ENCODE peak calls at places on chromosomes 1 and 21, in five cellular contexts. T, X, J, H and Y are unnamed samples.

GRCh38 chr1:47448462-47449233 is 10.8 kb downstream of the FOXD2 start:
- DNase-seq in X (no peak), T (no peak), H (no peak), J (no peak), Y (no peak)

GRCh38 chr1:67750690-67751052 is 65.7 kb downstream of the GADD45A start:
- DNase-seq in J (no peak), H (no peak), T (no peak), X (no peak), Y (no peak)

GRCh38 chr1:234525156-234525774 is 46.3 kb upstream of the TARBP1 start:
- DNase-seq in X (no peak), J (no peak), H (no peak), T (no peak), Y (no peak)

GRCh38 chr21:14875704-14876364 is 189.0 kb downstream of the NRIP1 start:
- DNase-seq in X (no peak), T (no peak), J (no peak), H (no peak), Y (no peak)

GRCh38 chr1:173482683-173483082 is 5.5 kb downstream of the PRDX6 start:
- DNase-seq in X (no peak), T (no peak), J (no peak), H (no peak), Y (no peak)

GRCh38 chr1:93979718-93980319 is 70.6 kb upstream of the GCLM start:
- DNase-seq in H (peak; percentile 54), J (peak; percentile 85), T (peak; percentile 25), X (no peak), Y (peak; percentile 65)

GRCh38 chr1:145918992-145919939 is 749 bp upstream of the PEX11B start:
- DNase-seq in X (peak; percentile 29), J (peak; percentile 81), H (peak; percentile 72), T (peak; percentile 83), Y (peak; percentile 76)

GRCh38 chr1:116571215-116571919 is 541 bp upstream of the CD58 start:
- DNase-seq in J (no peak), H (no peak), T (no peak), X (no peak), Y (no peak)

GRCh38 chr1:197170538-197170937 is 24.1 kb upstream of the ASPM start:
- DNase-seq in J (no peak), H (no peak), T (no peak), X (no peak), Y (no peak)

GRCh38 chr21:33541756-33542639 is at the start of gene GART:
- DNase-seq in T (peak; percentile 81), X (peak; percentile 42), J (peak; percentile 81), H (peak; percentile 88), Y (peak; percentile 88)

GRCh38 chr1:235659186-235659771 is 9.7 kb upstream of the GNG4 start:
- DNase-seq in H (no peak), J (no peak), T (no peak), X (no peak), Y (no peak)

GRCh38 chr1:8116892-8117262 is 90.8 kb upstream of the ERRFI1 start:
- DNase-seq in J (peak; percentile 56), H (peak; percentile 39), X (no peak), T (peak; percentile 54), Y (peak; percentile 75)

GRCh38 chr1:75461808-75462325 is 149.0 kb downstream of the SLC44A5 start:
- DNase-seq in T (no peak), J (no peak), H (no peak), X (no peak), Y (no peak)

GRCh38 chr1:86507935-86508582 is 38.8 kb upstream of the CLCA4 start:
- DNase-seq in T (peak; percentile 23), X (peak; percentile 19), J (no peak), H (no peak), Y (peak; percentile 34)

GRCh38 chr1:172383541-172383940 is 36.9 kb upstream of the C1orf105 start:
- DNase-seq in H (no peak), J (no peak), T (no peak), X (no peak), Y (no peak)

GRCh38 chr1:47229031-47229831 is 2.8 kb downstream of the TAL1 start:
- DNase-seq in H (no peak), X (no peak), J (no peak), T (no peak), Y (no peak)

GRCh38 chr1:204384636-204385354 is 25.1 kb upstream of the PLEKHA6 start:
- DNase-seq in J (peak; percentile 53), X (no peak), H (no peak), T (peak; percentile 82), Y (peak; percentile 34)

GRCh38 chr1:221865808-221866207 is 123.9 kb upstream of the DUSP10 start:
- DNase-seq in T (no peak), J (no peak), H (no peak), X (no peak), Y (no peak)

GRCh38 chr1:78168306-78168705 is 122.5 kb downstream of the GIPC2 start:
- DNase-seq in T (no peak), J (no peak), H (no peak), X (no peak), Y (no peak)

GRCh38 chr1:2087766-2088165 is 37.6 kb downstream of the PRKCZ start:
- DNase-seq in J (no peak), H (no peak), X (no peak), T (no peak), Y (no peak)

GRCh38 chr1:199784127-199784526 is 243.4 kb upstream of the NR5A2 start:
- DNase-seq in X (no peak), T (no peak), H (no peak), J (no peak), Y (no peak)

GRCh38 chr1:227766015-227766634 is 30.9 kb downstream of the SNAP47 start:
- DNase-seq in T (no peak), X (no peak), H (peak; percentile 68), J (peak; percentile 72), Y (no peak)

GRCh38 chr21:24456358-24456757 is 1150.9 kb downstream of the MRPL39 start:
- DNase-seq in H (no peak), T (no peak), X (no peak), J (no peak), Y (no peak)

GRCh38 chr1:216788671-216789070 is 65.4 kb upstream of the ESRRG start:
- DNase-seq in T (no peak), X (no peak), H (no peak), J (no peak), Y (no peak)

GRCh38 chr1:187046293-187046692 is 217.5 kb downstream of the PLA2G4A start:
- DNase-seq in J (no peak), X (no peak), T (no peak), H (no peak), Y (no peak)

GRCh38 chr1:165686121-165686970 is 12.0 kb downstream of the ALDH9A1 start:
- DNase-seq in J (no peak), H (no peak), X (no peak), T (no peak), Y (peak; percentile 67)

GRCh38 chr1:233904979-233905415 is 521 bp downstream of the SLC35F3 start:
- DNase-seq in X (no peak), H (no peak), J (no peak), T (no peak), Y (peak; percentile 23)

GRCh38 chr1:228058981-228059535 is 23.4 kb upstream of the ARF1 start:
- DNase-seq in T (no peak), X (no peak), H (no peak), J (no peak), Y (no peak)

GRCh38 chr1:17710889-17711576 is 44.1 kb upstream of the ACTL8 start:
- DNase-seq in X (no peak), T (no peak), H (no peak), J (no peak), Y (no peak)

GRCh38 chr1:212344905-212345304 is 59.7 kb downstream of the PPP2R5A start:
- DNase-seq in T (no peak), X (no peak), H (no peak), J (no peak), Y (no peak)

GRCh38 chr1:230416430-230416829 is 9.7 kb downstream of the PGBD5 start:
- DNase-seq in X (no peak), J (no peak), H (no peak), T (no peak), Y (no peak)

GRCh38 chr1:155609515-155610256 is at the start of gene MSTO1:
- DNase-seq in X (peak; percentile 95), H (peak; percentile 97), T (peak; percentile 97), J (peak; percentile 99), Y (peak; percentile 98)
- TF ChIP-seq POLR2A in X (peak; percentile 73), H (peak; percentile 40), T (peak; percentile 34), J (peak; percentile 25), Y (no peak)

DNA sequence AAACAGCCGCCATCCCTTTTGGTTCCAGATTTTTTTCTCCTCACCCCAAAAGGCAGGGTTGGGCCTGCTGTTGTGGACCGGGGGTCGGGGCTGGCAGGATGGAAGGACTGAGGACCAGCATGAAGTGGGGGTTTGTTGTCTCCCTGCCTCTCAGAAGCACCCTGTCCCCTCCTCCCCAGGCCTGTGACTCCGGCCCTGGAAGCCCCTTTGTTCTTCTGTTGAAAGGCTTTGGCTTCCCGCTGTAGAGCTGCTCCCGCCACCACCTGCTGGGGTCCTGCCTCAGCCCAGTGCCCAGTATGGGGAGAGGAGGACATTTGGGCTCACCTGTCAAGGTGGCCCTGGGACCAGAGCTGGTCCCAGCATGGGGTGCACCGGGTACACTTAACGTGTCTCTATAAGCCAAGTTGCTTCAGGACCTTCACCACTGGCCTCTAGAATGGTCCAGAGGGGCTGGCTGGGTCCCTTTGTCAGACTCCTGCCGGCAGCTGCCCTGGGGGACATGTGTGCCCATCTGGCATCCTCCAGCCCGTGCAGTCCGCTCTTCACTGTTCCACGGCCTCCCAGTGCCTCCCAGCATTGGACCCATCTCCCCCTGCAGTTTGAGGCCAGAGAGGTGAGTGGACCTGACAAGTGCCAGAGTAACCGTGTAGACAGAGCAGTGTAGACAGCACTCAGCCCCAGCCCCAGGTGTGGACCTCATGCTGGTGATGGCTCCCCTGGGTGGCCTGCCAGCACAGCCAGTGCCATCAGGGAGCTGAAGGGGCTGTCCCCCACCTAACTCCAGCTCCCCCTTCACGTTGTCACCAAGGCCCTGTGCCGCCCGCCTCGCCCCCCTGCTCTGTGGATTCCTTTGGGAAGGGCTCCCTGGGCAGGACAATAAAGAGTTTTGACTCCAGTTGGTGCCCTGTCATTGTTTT is 6.1 kb upstream of the SYTL1 start:
- DNase-seq in H (no peak), T (no peak), X (no peak), J (no peak), Y (no peak)
- H3K36me3 ChIP-seq in H (peaks cover 4% of the 10 kb centered on the region), T (peaks cover 58% of the 10 kb centered on the region), X (peaks cover 31% of the 10 kb centered on the region), J (peaks cover 21% of the 10 kb centered on the region), Y (no peaks in the 10 kb centered on the region)

GRCh38 chr21:44979687-44980561 is 40.1 kb downstream of the SLX9 start:
- DNase-seq in J (no peak), H (no peak), T (no peak), X (no peak), Y (no peak)
- TF ChIP-seq POLR2A in J (no peak), H (no peak), T (no peak), X (no peak), Y (no peak)

GRCh38 chr1:111758373-111758772 is 2.7 kb downstream of the DDX20 start:
- DNase-seq in X (no peak), H (no peak), T (no peak), J (no peak), Y (no peak)

GRCh38 chr1:111756124-111756513 is 418 bp downstream of the DDX20 start:
- DNase-seq in J (no peak), T (no peak), X (no peak), H (no peak), Y (no peak)

GRCh38 chr1:111762332-111762731 is 6.6 kb downstream of the DDX20 start:
- DNase-seq in T (no peak), H (no peak), X (no peak), J (no peak), Y (no peak)

DNA sequence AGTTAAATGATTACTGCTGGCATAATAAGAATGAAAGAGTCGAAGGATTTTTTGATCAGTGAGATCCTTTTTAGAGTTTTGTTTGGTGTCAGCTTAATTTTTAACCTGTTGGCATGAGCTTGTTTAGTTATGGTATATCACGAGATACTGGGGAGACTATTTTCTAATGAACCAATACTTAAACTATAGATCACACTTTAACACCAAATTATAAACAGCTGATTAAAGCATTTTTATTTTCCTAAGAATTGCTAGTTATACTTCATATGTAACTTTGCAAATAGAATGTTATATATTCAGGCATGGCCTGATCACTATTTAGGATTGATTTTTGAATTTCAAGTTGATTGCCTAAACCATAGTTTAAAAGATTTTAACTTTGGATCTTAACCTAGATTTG is 6.0 kb downstream of the DDX20 start:
- DNase-seq in H (no peak), J (no peak), X (no peak), T (no peak), Y (no peak)
- H3K36me3 ChIP-seq in H (peaks cover 46% of the 10 kb centered on the region), J (peaks cover 26% of the 10 kb centered on the region), X (peaks cover 45% of the 10 kb centered on the region), T (peaks cover 65% of the 10 kb centered on the region), Y (no peaks in the 10 kb centered on the region)